ENCODE peak calls at places on chromosomes 3 and 15, in five cellular contexts. One of them, this sample, is unnamed.

GRCh38 chr3:136932518-136932917 is 25.3 kb upstream of the IL20RB start:
- DNase-seq in ACHN: no peak
- DNase-seq in 8988T: no peak
- DNase-seq in NCI-H2029 treated with DMSO at 0.1 percent for 48 hours: no peak
- DNase-seq in stimulated activated CD8-positive, alpha-beta memory T cell treated with anti-CD3 and anti-CD28 coated beads, Interleukin-12 subunit alpha, Interleukin-12 subunit beta, amount 100 ng/mL, for 4 hours: no peak
- DNase-seq in this sample: no peak

GRCh38 chr15:66774001-66774814 is 72.2 kb downstream of the SMAD6 start:
- DNase-seq in ACHN: peak
- DNase-seq in 8988T: peak
- DNase-seq in NCI-H2029 treated with DMSO at 0.1 percent for 48 hours: peak
- DNase-seq in stimulated activated CD8-positive, alpha-beta memory T cell treated with anti-CD3 and anti-CD28 coated beads, Interleukin-12 subunit alpha, Interleukin-12 subunit beta, amount 100 ng/mL, for 4 hours: peak
- DNase-seq in this sample: peak

GRCh38 chr15:63950911-63951481 is 95.3 kb downstream of the DAPK2 start:
- DNase-seq in ACHN: no peak
- DNase-seq in 8988T: no peak
- DNase-seq in NCI-H2029 treated with DMSO at 0.1 percent for 48 hours: no peak
- DNase-seq in stimulated activated CD8-positive, alpha-beta memory T cell treated with anti-CD3 and anti-CD28 coated beads, Interleukin-12 subunit alpha, Interleukin-12 subunit beta, amount 100 ng/mL, for 4 hours: no peak
- DNase-seq in this sample: no peak

GRCh38 chr3:40801276-40801675 is 276.5 kb downstream of the ZNF621 start:
- DNase-seq in ACHN: peak
- DNase-seq in 8988T: no peak
- DNase-seq in NCI-H2029 treated with DMSO at 0.1 percent for 48 hours: no peak
- DNase-seq in stimulated activated CD8-positive, alpha-beta memory T cell treated with anti-CD3 and anti-CD28 coated beads, Interleukin-12 subunit alpha, Interleukin-12 subunit beta, amount 100 ng/mL, for 4 hours: no peak
- DNase-seq in this sample: no peak

GRCh38 chr3:54243262-54243931 is 121.0 kb downstream of the CACNA2D3 start:
- DNase-seq in ACHN: no peak
- DNase-seq in 8988T: no peak
- DNase-seq in NCI-H2029 treated with DMSO at 0.1 percent for 48 hours: no peak
- DNase-seq in stimulated activated CD8-positive, alpha-beta memory T cell treated with anti-CD3 and anti-CD28 coated beads, Interleukin-12 subunit alpha, Interleukin-12 subunit beta, amount 100 ng/mL, for 4 hours: no peak
- DNase-seq in this sample: no peak

GRCh38 chr3:56825579-56826438 is 24.1 kb upstream of the ARHGEF3 start:
- DNase-seq in ACHN: no peak
- DNase-seq in 8988T: no peak
- DNase-seq in NCI-H2029 treated with DMSO at 0.1 percent for 48 hours: no peak
- DNase-seq in stimulated activated CD8-positive, alpha-beta memory T cell treated with anti-CD3 and anti-CD28 coated beads, Interleukin-12 subunit alpha, Interleukin-12 subunit beta, amount 100 ng/mL, for 4 hours: no peak
- DNase-seq in this sample: no peak

GRCh38 chr15:78878356-78878755 is 5.7 kb downstream of the MORF4L1 start:
- DNase-seq in ACHN: no peak
- DNase-seq in 8988T: no peak
- DNase-seq in NCI-H2029 treated with DMSO at 0.1 percent for 48 hours: no peak
- DNase-seq in stimulated activated CD8-positive, alpha-beta memory T cell treated with anti-CD3 and anti-CD28 coated beads, Interleukin-12 subunit alpha, Interleukin-12 subunit beta, amount 100 ng/mL, for 4 hours: no peak
- DNase-seq in this sample: no peak

GRCh38 chr15:45458746-45459403 is 63.7 kb downstream of the SLC30A4 start:
- DNase-seq in ACHN: peak
- DNase-seq in 8988T: no peak
- DNase-seq in NCI-H2029 treated with DMSO at 0.1 percent for 48 hours: peak
- DNase-seq in stimulated activated CD8-positive, alpha-beta memory T cell treated with anti-CD3 and anti-CD28 coated beads, Interleukin-12 subunit alpha, Interleukin-12 subunit beta, amount 100 ng/mL, for 4 hours: peak
- DNase-seq in this sample: peak

GRCh38 chr3:129702934-129703712 is 96.6 kb upstream of the PLXND1 start:
- DNase-seq in ACHN: no peak
- DNase-seq in 8988T: no peak
- DNase-seq in NCI-H2029 treated with DMSO at 0.1 percent for 48 hours: no peak
- DNase-seq in stimulated activated CD8-positive, alpha-beta memory T cell treated with anti-CD3 and anti-CD28 coated beads, Interleukin-12 subunit alpha, Interleukin-12 subunit beta, amount 100 ng/mL, for 4 hours: no peak
- DNase-seq in this sample: no peak

GRCh38 chr15:77373441-77373840 is 46.5 kb downstream of the PEAK1 start:
- DNase-seq in ACHN: no peak
- DNase-seq in 8988T: no peak
- DNase-seq in NCI-H2029 treated with DMSO at 0.1 percent for 48 hours: no peak
- DNase-seq in stimulated activated CD8-positive, alpha-beta memory T cell treated with anti-CD3 and anti-CD28 coated beads, Interleukin-12 subunit alpha, Interleukin-12 subunit beta, amount 100 ng/mL, for 4 hours: no peak
- DNase-seq in this sample: no peak

GRCh38 chr3:160784853-160785252 is 28.8 kb downstream of the PPM1L start:
- DNase-seq in ACHN: no peak
- DNase-seq in 8988T: no peak
- DNase-seq in NCI-H2029 treated with DMSO at 0.1 percent for 48 hours: no peak
- DNase-seq in stimulated activated CD8-positive, alpha-beta memory T cell treated with anti-CD3 and anti-CD28 coated beads, Interleukin-12 subunit alpha, Interleukin-12 subunit beta, amount 100 ng/mL, for 4 hours: no peak
- DNase-seq in this sample: no peak

GRCh38 chr3:63364495-63364894 is 86.4 kb downstream of the SYNPR start:
- DNase-seq in ACHN: peak
- DNase-seq in 8988T: no peak
- DNase-seq in NCI-H2029 treated with DMSO at 0.1 percent for 48 hours: no peak
- DNase-seq in stimulated activated CD8-positive, alpha-beta memory T cell treated with anti-CD3 and anti-CD28 coated beads, Interleukin-12 subunit alpha, Interleukin-12 subunit beta, amount 100 ng/mL, for 4 hours: no peak
- DNase-seq in this sample: no peak

GRCh38 chr15:83446904-83447708 is at the start of gene SH3GL3:
- DNase-seq in ACHN: peak
- DNase-seq in 8988T: no peak
- DNase-seq in NCI-H2029 treated with DMSO at 0.1 percent for 48 hours: no peak
- DNase-seq in stimulated activated CD8-positive, alpha-beta memory T cell treated with anti-CD3 and anti-CD28 coated beads, Interleukin-12 subunit alpha, Interleukin-12 subunit beta, amount 100 ng/mL, for 4 hours: peak
- DNase-seq in this sample: peak

GRCh38 chr3:129908417-129908816 is 14.9 kb upstream of the TMCC1 start:
- DNase-seq in ACHN: no peak
- DNase-seq in 8988T: no peak
- DNase-seq in NCI-H2029 treated with DMSO at 0.1 percent for 48 hours: no peak
- DNase-seq in stimulated activated CD8-positive, alpha-beta memory T cell treated with anti-CD3 and anti-CD28 coated beads, Interleukin-12 subunit alpha, Interleukin-12 subunit beta, amount 100 ng/mL, for 4 hours: no peak
- DNase-seq in this sample: no peak

GRCh38 chr15:48627260-48627969 is 18.1 kb downstream of the FBN1 start:
- DNase-seq in ACHN: no peak
- DNase-seq in 8988T: no peak
- DNase-seq in NCI-H2029 treated with DMSO at 0.1 percent for 48 hours: no peak
- DNase-seq in stimulated activated CD8-positive, alpha-beta memory T cell treated with anti-CD3 and anti-CD28 coated beads, Interleukin-12 subunit alpha, Interleukin-12 subunit beta, amount 100 ng/mL, for 4 hours: no peak
- DNase-seq in this sample: no peak

GRCh38 chr3:124584245-124584551 is 146.1 kb upstream of the UMPS start:
- DNase-seq in ACHN: no peak
- DNase-seq in 8988T: no peak
- DNase-seq in NCI-H2029 treated with DMSO at 0.1 percent for 48 hours: no peak
- DNase-seq in stimulated activated CD8-positive, alpha-beta memory T cell treated with anti-CD3 and anti-CD28 coated beads, Interleukin-12 subunit alpha, Interleukin-12 subunit beta, amount 100 ng/mL, for 4 hours: no peak
- DNase-seq in this sample: no peak

GRCh38 chr3:42451546-42452230 is 41.3 kb upstream of the LYZL4 start:
- DNase-seq in ACHN: no peak
- DNase-seq in 8988T: no peak
- DNase-seq in NCI-H2029 treated with DMSO at 0.1 percent for 48 hours: no peak
- DNase-seq in stimulated activated CD8-positive, alpha-beta memory T cell treated with anti-CD3 and anti-CD28 coated beads, Interleukin-12 subunit alpha, Interleukin-12 subunit beta, amount 100 ng/mL, for 4 hours: no peak
- DNase-seq in this sample: peak

GRCh38 chr15:92773340-92773739 is 117.8 kb upstream of the FAM174B start:
- DNase-seq in ACHN: no peak
- DNase-seq in 8988T: no peak
- DNase-seq in NCI-H2029 treated with DMSO at 0.1 percent for 48 hours: no peak
- DNase-seq in stimulated activated CD8-positive, alpha-beta memory T cell treated with anti-CD3 and anti-CD28 coated beads, Interleukin-12 subunit alpha, Interleukin-12 subunit beta, amount 100 ng/mL, for 4 hours: no peak
- DNase-seq in this sample: no peak

GRCh38 chr15:27692438-27692837 is 406.7 kb downstream of the OCA2 start:
- DNase-seq in ACHN: no peak
- DNase-seq in 8988T: no peak
- DNase-seq in NCI-H2029 treated with DMSO at 0.1 percent for 48 hours: no peak
- DNase-seq in stimulated activated CD8-positive, alpha-beta memory T cell treated with anti-CD3 and anti-CD28 coated beads, Interleukin-12 subunit alpha, Interleukin-12 subunit beta, amount 100 ng/mL, for 4 hours: no peak
- DNase-seq in this sample: no peak

GRCh38 chr15:45112592-45113379 is 1.2 kb downstream of the DUOX2 start:
- DNase-seq in ACHN: no peak
- DNase-seq in 8988T: no peak
- DNase-seq in NCI-H2029 treated with DMSO at 0.1 percent for 48 hours: no peak
- DNase-seq in stimulated activated CD8-positive, alpha-beta memory T cell treated with anti-CD3 and anti-CD28 coated beads, Interleukin-12 subunit alpha, Interleukin-12 subunit beta, amount 100 ng/mL, for 4 hours: no peak
- DNase-seq in this sample: peak

GRCh38 chr3:112638327-112639020 is 2.5 kb downstream of the CCDC80 start:
- DNase-seq in ACHN: no peak
- DNase-seq in 8988T: no peak
- DNase-seq in NCI-H2029 treated with DMSO at 0.1 percent for 48 hours: no peak
- DNase-seq in stimulated activated CD8-positive, alpha-beta memory T cell treated with anti-CD3 and anti-CD28 coated beads, Interleukin-12 subunit alpha, Interleukin-12 subunit beta, amount 100 ng/mL, for 4 hours: no peak
- DNase-seq in this sample: no peak

GRCh38 chr3:12729313-12729676 is 29.8 kb downstream of the TMEM40 start:
- DNase-seq in ACHN: no peak
- DNase-seq in 8988T: no peak
- DNase-seq in NCI-H2029 treated with DMSO at 0.1 percent for 48 hours: no peak
- DNase-seq in stimulated activated CD8-positive, alpha-beta memory T cell treated with anti-CD3 and anti-CD28 coated beads, Interleukin-12 subunit alpha, Interleukin-12 subunit beta, amount 100 ng/mL, for 4 hours: no peak
- DNase-seq in this sample: no peak

GRCh38 chr3:66507631-66508260 is 6.9 kb upstream of the LRIG1 start:
- DNase-seq in ACHN: no peak
- DNase-seq in 8988T: no peak
- DNase-seq in NCI-H2029 treated with DMSO at 0.1 percent for 48 hours: no peak
- DNase-seq in stimulated activated CD8-positive, alpha-beta memory T cell treated with anti-CD3 and anti-CD28 coated beads, Interleukin-12 subunit alpha, Interleukin-12 subunit beta, amount 100 ng/mL, for 4 hours: no peak
- DNase-seq in this sample: no peak

GRCh38 chr15:88745696-88746095 is 57.5 kb upstream of the ACAN start:
- DNase-seq in ACHN: peak
- DNase-seq in 8988T: no peak
- DNase-seq in NCI-H2029 treated with DMSO at 0.1 percent for 48 hours: no peak
- DNase-seq in stimulated activated CD8-positive, alpha-beta memory T cell treated with anti-CD3 and anti-CD28 coated beads, Interleukin-12 subunit alpha, Interleukin-12 subunit beta, amount 100 ng/mL, for 4 hours: no peak
- DNase-seq in this sample: no peak

GRCh38 chr3:122010506-122010905 is 11.5 kb downstream of the ILDR1 start:
- DNase-seq in ACHN: no peak
- DNase-seq in 8988T: no peak
- DNase-seq in NCI-H2029 treated with DMSO at 0.1 percent for 48 hours: no peak
- DNase-seq in stimulated activated CD8-positive, alpha-beta memory T cell treated with anti-CD3 and anti-CD28 coated beads, Interleukin-12 subunit alpha, Interleukin-12 subunit beta, amount 100 ng/mL, for 4 hours: no peak
- DNase-seq in this sample: no peak

GRCh38 chr15:77611767-77612166 is 20.9 kb downstream of the LINGO1 start:
- DNase-seq in ACHN: no peak
- DNase-seq in 8988T: no peak
- DNase-seq in NCI-H2029 treated with DMSO at 0.1 percent for 48 hours: no peak
- DNase-seq in stimulated activated CD8-positive, alpha-beta memory T cell treated with anti-CD3 and anti-CD28 coated beads, Interleukin-12 subunit alpha, Interleukin-12 subunit beta, amount 100 ng/mL, for 4 hours: no peak
- DNase-seq in this sample: no peak

GRCh38 chr15:82880704-82881103 is 71.3 kb downstream of the WHAMM start:
- DNase-seq in ACHN: no peak
- DNase-seq in 8988T: no peak
- DNase-seq in NCI-H2029 treated with DMSO at 0.1 percent for 48 hours: no peak
- DNase-seq in stimulated activated CD8-positive, alpha-beta memory T cell treated with anti-CD3 and anti-CD28 coated beads, Interleukin-12 subunit alpha, Interleukin-12 subunit beta, amount 100 ng/mL, for 4 hours: no peak
- DNase-seq in this sample: no peak

GRCh38 chr3:104952587-104952986 is 414.1 kb upstream of the ALCAM start:
- DNase-seq in ACHN: no peak
- DNase-seq in 8988T: no peak
- DNase-seq in NCI-H2029 treated with DMSO at 0.1 percent for 48 hours: no peak
- DNase-seq in stimulated activated CD8-positive, alpha-beta memory T cell treated with anti-CD3 and anti-CD28 coated beads, Interleukin-12 subunit alpha, Interleukin-12 subunit beta, amount 100 ng/mL, for 4 hours: no peak
- DNase-seq in this sample: no peak

GRCh38 chr3:98807011-98807410 is 43.9 kb downstream of the ST3GAL6 start:
- DNase-seq in ACHN: no peak
- DNase-seq in 8988T: no peak
- DNase-seq in NCI-H2029 treated with DMSO at 0.1 percent for 48 hours: no peak
- DNase-seq in stimulated activated CD8-positive, alpha-beta memory T cell treated with anti-CD3 and anti-CD28 coated beads, Interleukin-12 subunit alpha, Interleukin-12 subunit beta, amount 100 ng/mL, for 4 hours: no peak
- DNase-seq in this sample: no peak

GRCh38 chr15:69475769-69476358 is 23.2 kb downstream of the RPLP1 start:
- DNase-seq in ACHN: peak
- DNase-seq in 8988T: peak
- DNase-seq in NCI-H2029 treated with DMSO at 0.1 percent for 48 hours: no peak
- DNase-seq in stimulated activated CD8-positive, alpha-beta memory T cell treated with anti-CD3 and anti-CD28 coated beads, Interleukin-12 subunit alpha, Interleukin-12 subunit beta, amount 100 ng/mL, for 4 hours: peak
- DNase-seq in this sample: peak

GRCh38 chr3:34258271-34259015 is 460.0 kb downstream of the PDCD6IP start:
- DNase-seq in ACHN: no peak
- DNase-seq in 8988T: no peak
- DNase-seq in NCI-H2029 treated with DMSO at 0.1 percent for 48 hours: no peak
- DNase-seq in stimulated activated CD8-positive, alpha-beta memory T cell treated with anti-CD3 and anti-CD28 coated beads, Interleukin-12 subunit alpha, Interleukin-12 subunit beta, amount 100 ng/mL, for 4 hours: no peak
- DNase-seq in this sample: no peak

GRCh38 chr3:171056528-171056927 is 30.0 kb upstream of the SLC2A2 start:
- DNase-seq in ACHN: no peak
- DNase-seq in 8988T: no peak
- DNase-seq in NCI-H2029 treated with DMSO at 0.1 percent for 48 hours: no peak
- DNase-seq in stimulated activated CD8-positive, alpha-beta memory T cell treated with anti-CD3 and anti-CD28 coated beads, Interleukin-12 subunit alpha, Interleukin-12 subunit beta, amount 100 ng/mL, for 4 hours: no peak
- DNase-seq in this sample: no peak

GRCh38 chr15:65651831-65652749 is 30.4 kb downstream of the SLC24A1 start:
- DNase-seq in ACHN: no peak
- DNase-seq in 8988T: no peak
- DNase-seq in NCI-H2029 treated with DMSO at 0.1 percent for 48 hours: peak
- DNase-seq in stimulated activated CD8-positive, alpha-beta memory T cell treated with anti-CD3 and anti-CD28 coated beads, Interleukin-12 subunit alpha, Interleukin-12 subunit beta, amount 100 ng/mL, for 4 hours: no peak
- DNase-seq in this sample: no peak

GRCh38 chr3:115913069-115913686 is 289.9 kb downstream of the GAP43 start:
- DNase-seq in ACHN: peak
- DNase-seq in 8988T: no peak
- DNase-seq in NCI-H2029 treated with DMSO at 0.1 percent for 48 hours: no peak
- DNase-seq in stimulated activated CD8-positive, alpha-beta memory T cell treated with anti-CD3 and anti-CD28 coated beads, Interleukin-12 subunit alpha, Interleukin-12 subunit beta, amount 100 ng/mL, for 4 hours: no peak
- DNase-seq in this sample: no peak

GRCh38 chr3:190860531-190860930 is 2.0 kb downstream of the GMNC start:
- DNase-seq in ACHN: no peak
- DNase-seq in 8988T: no peak
- DNase-seq in NCI-H2029 treated with DMSO at 0.1 percent for 48 hours: no peak
- DNase-seq in stimulated activated CD8-positive, alpha-beta memory T cell treated with anti-CD3 and anti-CD28 coated beads, Interleukin-12 subunit alpha, Interleukin-12 subunit beta, amount 100 ng/mL, for 4 hours: no peak
- DNase-seq in this sample: no peak